ENCODE peak calls at places on chromosomes 5 and 9, in four cellular contexts. One of them, this sample, is unnamed.

GRCh38 chr9:35028341-35028740 is 38.8 kb downstream of the DNAJB5 start:
- DNase-seq in AG09309: no peak
- DNase-seq in right atrium auricular region: no peak
- DNase-seq in pancreas: no peak
- DNase-seq in this sample: no peak

GRCh38 chr9:32954642-32955041 is 46.8 kb downstream of the APTX start:
- DNase-seq in AG09309: peak
- DNase-seq in right atrium auricular region: no peak
- DNase-seq in pancreas: peak
- DNase-seq in this sample: no peak

GRCh38 chr9:137129089-137129455 is 9.9 kb upstream of the GRIN1 start:
- DNase-seq in AG09309: no peak
- DNase-seq in right atrium auricular region: no peak
- DNase-seq in pancreas: no peak
- DNase-seq in this sample: no peak

GRCh38 chr5:180060192-180060591 is 11.4 kb downstream of the RNF130 start:
- DNase-seq in AG09309: no peak
- DNase-seq in right atrium auricular region: no peak
- DNase-seq in pancreas: no peak
- DNase-seq in this sample: no peak

GRCh38 chr5:149445739-149446369 is 66.8 kb upstream of the IL17B start:
- DNase-seq in AG09309: peak
- DNase-seq in right atrium auricular region: no peak
- DNase-seq in pancreas: no peak
- DNase-seq in this sample: no peak

GRCh38 chr5:136192526-136193395 is at the start of gene SMIM32:
- DNase-seq in AG09309: no peak
- DNase-seq in right atrium auricular region: peak
- DNase-seq in pancreas: peak
- DNase-seq in this sample: no peak

GRCh38 chr5:132506094-132506692 is 15.6 kb upstream of the IRF1 start:
- DNase-seq in AG09309: peak
- DNase-seq in right atrium auricular region: no peak
- DNase-seq in pancreas: no peak
- DNase-seq in this sample: no peak

GRCh38 chr9:92989561-92989960 is 42.2 kb downstream of the FGD3 start:
- DNase-seq in AG09309: no peak
- DNase-seq in right atrium auricular region: no peak
- DNase-seq in pancreas: no peak
- DNase-seq in this sample: no peak

GRCh38 chr5:52269395-52269794 is 518.3 kb upstream of the ITGA1 start:
- DNase-seq in AG09309: no peak
- DNase-seq in right atrium auricular region: no peak
- DNase-seq in pancreas: no peak
- DNase-seq in this sample: no peak

GRCh38 chr5:61228691-61229280 is 66.5 kb upstream of the SMIM15 start:
- DNase-seq in AG09309: no peak
- DNase-seq in right atrium auricular region: no peak
- DNase-seq in pancreas: no peak
- DNase-seq in this sample: no peak

GRCh38 chr5:150163547-150164059 is 3.0 kb upstream of the CDX1 start:
- DNase-seq in AG09309: no peak
- DNase-seq in right atrium auricular region: peak
- DNase-seq in pancreas: no peak
- DNase-seq in this sample: no peak

GRCh38 chr9:6664204-6664683 is 18.7 kb upstream of the GLDC start:
- DNase-seq in AG09309: no peak
- DNase-seq in right atrium auricular region: no peak
- DNase-seq in pancreas: no peak
- DNase-seq in this sample: no peak

GRCh38 chr5:140869555-140869886 is 764 bp downstream of the PCDHA11 start:
- DNase-seq in AG09309: no peak
- DNase-seq in right atrium auricular region: no peak
- DNase-seq in pancreas: no peak
- DNase-seq in this sample: no peak

GRCh38 chr9:70439991-70440706 is 25.7 kb upstream of the KLF9 start:
- DNase-seq in AG09309: no peak
- DNase-seq in right atrium auricular region: no peak
- DNase-seq in pancreas: no peak
- DNase-seq in this sample: no peak

DNA sequence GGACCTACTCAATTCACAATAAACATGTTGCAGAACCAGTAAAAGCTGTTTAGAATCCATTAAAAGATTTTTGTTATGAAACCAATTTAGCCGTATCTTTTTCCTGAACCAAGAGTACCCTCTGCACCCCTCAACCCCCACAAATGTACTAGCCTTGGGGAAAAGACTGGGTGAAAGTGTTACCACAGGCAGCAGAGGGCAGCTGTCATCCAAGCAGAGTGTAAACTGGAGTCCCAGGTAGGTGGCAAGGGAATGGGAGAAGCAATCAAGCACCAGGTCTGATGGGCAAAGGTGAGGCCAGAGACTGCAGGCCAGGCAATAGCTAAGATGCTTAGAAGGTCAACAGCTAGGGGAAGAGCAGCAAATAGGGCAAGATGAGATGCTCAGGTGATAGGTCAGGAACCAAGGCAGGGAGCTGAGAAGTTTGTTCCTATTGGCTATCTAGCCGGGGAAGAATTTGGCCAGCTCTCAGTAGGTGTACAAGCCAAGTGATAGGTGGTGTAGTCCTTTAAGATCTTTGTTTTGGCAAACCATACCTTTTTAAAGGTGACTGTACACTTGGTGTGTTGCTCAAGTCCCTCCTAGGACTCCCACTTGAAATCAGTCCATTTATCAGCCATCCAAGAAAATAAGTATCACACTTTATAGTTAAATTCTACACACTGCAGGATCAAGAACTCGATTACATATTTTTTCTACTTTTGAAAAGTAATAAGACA is 77.8 kb upstream of the CCDC112 start:
- DNase-seq in AG09309: no peak
- DNase-seq in right atrium auricular region: no peak
- DNase-seq in pancreas: peak
- DNase-seq in this sample: no peak
- TF ChIP-seq CTCF in AG09309: no peak
- TF ChIP-seq CTCF in right atrium auricular region: peak
- TF ChIP-seq CTCF in pancreas: no peak
- TF ChIP-seq CTCF in this sample: no peak

GRCh38 chr9:38641985-38642864 is 21.8 kb upstream of the ANKRD18A start:
- DNase-seq in AG09309: no peak
- DNase-seq in right atrium auricular region: no peak
- DNase-seq in pancreas: peak
- DNase-seq in this sample: no peak
- TF ChIP-seq CTCF in AG09309: peak
- TF ChIP-seq CTCF in right atrium auricular region: peak
- TF ChIP-seq CTCF in pancreas: peak
- TF ChIP-seq CTCF in this sample: peak

DNA sequence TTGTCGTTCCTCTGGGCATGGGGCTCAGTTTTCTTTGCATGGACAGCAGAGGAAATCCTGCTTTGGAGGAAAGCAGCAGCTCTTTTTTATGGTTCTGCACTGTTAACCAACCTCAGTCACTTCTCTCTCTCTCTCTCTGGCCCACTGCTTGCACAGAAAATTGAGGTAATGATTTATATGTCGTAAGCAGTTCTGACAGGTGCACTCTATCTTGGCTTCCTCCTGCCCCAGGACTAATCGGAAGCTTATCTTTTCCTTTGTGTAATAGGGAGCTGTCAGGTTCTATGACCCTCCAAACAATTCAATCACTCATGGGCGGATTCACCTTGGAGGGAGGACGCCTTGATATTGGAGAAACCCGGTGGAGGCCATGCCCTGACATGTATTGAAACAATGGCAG is 159.7 kb upstream of the GPR151 start:
- DNase-seq in AG09309: no peak
- DNase-seq in right atrium auricular region: no peak
- DNase-seq in pancreas: no peak
- DNase-seq in this sample: no peak
- TF ChIP-seq CTCF in AG09309: no peak
- TF ChIP-seq CTCF in right atrium auricular region: no peak
- TF ChIP-seq CTCF in pancreas: no peak
- TF ChIP-seq CTCF in this sample: no peak

GRCh38 chr9:37639109-37639748 is 11.5 kb upstream of the FRMPD1 start:
- DNase-seq in AG09309: no peak
- DNase-seq in right atrium auricular region: no peak
- DNase-seq in pancreas: no peak
- DNase-seq in this sample: no peak
- TF ChIP-seq CTCF in AG09309: no peak
- TF ChIP-seq CTCF in right atrium auricular region: no peak
- TF ChIP-seq CTCF in pancreas: no peak
- TF ChIP-seq CTCF in this sample: no peak

GRCh38 chr9:81314525-81314924 is 374.8 kb downstream of the TLE1 start:
- DNase-seq in AG09309: no peak
- DNase-seq in right atrium auricular region: no peak
- DNase-seq in pancreas: no peak
- DNase-seq in this sample: no peak

GRCh38 chr9:81317223-81317622 is 372.1 kb downstream of the TLE1 start:
- DNase-seq in AG09309: no peak
- DNase-seq in right atrium auricular region: no peak
- DNase-seq in pancreas: no peak
- DNase-seq in this sample: no peak

GRCh38 chr9:81313877-81314276 is 375.5 kb downstream of the TLE1 start:
- DNase-seq in AG09309: no peak
- DNase-seq in right atrium auricular region: no peak
- DNase-seq in pancreas: no peak
- DNase-seq in this sample: no peak

GRCh38 chr9:81308404-81308803 is 380.9 kb downstream of the TLE1 start:
- DNase-seq in AG09309: no peak
- DNase-seq in right atrium auricular region: no peak
- DNase-seq in pancreas: no peak
- DNase-seq in this sample: no peak

DNA sequence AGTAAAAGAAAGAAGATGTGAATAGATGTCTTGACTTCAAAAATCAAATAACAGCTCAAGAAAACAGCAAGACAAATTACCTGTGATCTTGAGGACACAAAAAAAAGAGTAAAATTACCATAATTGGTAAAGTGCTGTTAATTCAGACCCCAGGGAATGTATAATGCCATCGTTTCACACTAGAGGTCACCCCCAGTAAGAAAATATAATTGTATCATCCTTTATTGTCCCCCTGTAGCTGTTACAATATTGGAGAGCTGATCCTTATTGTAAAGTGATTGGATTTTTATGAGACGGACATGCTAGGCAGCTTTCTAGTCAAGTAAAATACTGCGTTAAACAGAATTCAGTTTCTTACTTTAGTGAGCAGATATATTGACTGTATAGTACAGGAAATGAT is 377.0 kb downstream of the TLE1 start:
- DNase-seq in AG09309: no peak
- DNase-seq in right atrium auricular region: no peak
- DNase-seq in pancreas: no peak
- DNase-seq in this sample: no peak
- TF ChIP-seq CTCF in AG09309: no peak
- TF ChIP-seq CTCF in right atrium auricular region: no peak
- TF ChIP-seq CTCF in pancreas: no peak
- TF ChIP-seq CTCF in this sample: no peak

GRCh38 chr9:126952180-126952960 is 37.8 kb downstream of the RALGPS1 start:
- DNase-seq in AG09309: no peak
- DNase-seq in right atrium auricular region: no peak
- DNase-seq in pancreas: no peak
- DNase-seq in this sample: no peak

GRCh38 chr9:126942369-126942768 is 27.8 kb downstream of the RALGPS1 start:
- DNase-seq in AG09309: no peak
- DNase-seq in right atrium auricular region: no peak
- DNase-seq in pancreas: no peak
- DNase-seq in this sample: no peak

GRCh38 chr9:126953089-126953809 is 38.7 kb downstream of the RALGPS1 start:
- DNase-seq in AG09309: no peak
- DNase-seq in right atrium auricular region: no peak
- DNase-seq in pancreas: no peak
- DNase-seq in this sample: no peak

GRCh38 chr9:126945682-126946081 is 31.1 kb downstream of the RALGPS1 start:
- DNase-seq in AG09309: no peak
- DNase-seq in right atrium auricular region: no peak
- DNase-seq in pancreas: no peak
- DNase-seq in this sample: no peak

DNA sequence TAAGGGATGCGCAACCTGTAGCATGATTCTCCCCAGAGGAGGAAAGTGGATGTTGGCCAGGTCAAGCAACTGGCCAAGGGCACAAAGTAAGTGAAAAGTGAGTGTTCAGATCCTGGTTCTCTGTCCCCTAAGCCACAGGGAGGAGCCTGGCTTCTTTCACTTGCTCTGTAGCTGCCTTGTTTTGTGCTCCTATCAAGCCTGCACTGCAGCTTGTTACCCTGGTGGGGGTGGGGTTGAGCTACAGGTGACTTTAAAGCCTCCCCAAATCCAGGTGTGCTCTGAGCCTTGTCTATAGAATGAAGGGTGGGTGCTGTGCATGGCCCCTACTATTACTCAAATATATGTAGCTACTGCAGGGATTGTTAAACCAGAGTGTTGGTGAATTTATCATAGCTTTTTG is 32.9 kb downstream of the RALGPS1 start:
- DNase-seq in AG09309: no peak
- DNase-seq in right atrium auricular region: peak
- DNase-seq in pancreas: no peak
- DNase-seq in this sample: no peak
- TF ChIP-seq CTCF in AG09309: no peak
- TF ChIP-seq CTCF in right atrium auricular region: peak
- TF ChIP-seq CTCF in pancreas: no peak
- TF ChIP-seq CTCF in this sample: no peak

GRCh38 chr5:143176048-143176447 is 227.4 kb downstream of the NR3C1 start:
- DNase-seq in AG09309: no peak
- DNase-seq in right atrium auricular region: no peak
- DNase-seq in pancreas: no peak
- DNase-seq in this sample: no peak
- TF ChIP-seq CTCF in AG09309: no peak
- TF ChIP-seq CTCF in right atrium auricular region: no peak
- TF ChIP-seq CTCF in pancreas: no peak
- TF ChIP-seq CTCF in this sample: no peak

GRCh38 chr9:68949271-68950000 is 64.5 kb downstream of the PRKACG start:
- DNase-seq in AG09309: no peak
- DNase-seq in right atrium auricular region: no peak
- DNase-seq in pancreas: peak
- DNase-seq in this sample: no peak

GRCh38 chr9:68950689-68951088 is 63.2 kb downstream of the PRKACG start:
- DNase-seq in AG09309: no peak
- DNase-seq in right atrium auricular region: no peak
- DNase-seq in pancreas: no peak
- DNase-seq in this sample: no peak

GRCh38 chr9:68947015-68947414 is 66.9 kb downstream of the PRKACG start:
- DNase-seq in AG09309: no peak
- DNase-seq in right atrium auricular region: no peak
- DNase-seq in pancreas: no peak
- DNase-seq in this sample: no peak

GRCh38 chr9:68950188-68950587 is 63.7 kb downstream of the PRKACG start:
- DNase-seq in AG09309: no peak
- DNase-seq in right atrium auricular region: no peak
- DNase-seq in pancreas: no peak
- DNase-seq in this sample: no peak

GRCh38 chr9:68947842-68948569 is 65.9 kb downstream of the PRKACG start:
- DNase-seq in AG09309: no peak
- DNase-seq in right atrium auricular region: no peak
- DNase-seq in pancreas: no peak
- DNase-seq in this sample: no peak
- TF ChIP-seq CTCF in AG09309: no peak
- TF ChIP-seq CTCF in right atrium auricular region: no peak
- TF ChIP-seq CTCF in pancreas: no peak
- TF ChIP-seq CTCF in this sample: no peak

This sample was measured in type B pancreatic cell.